ENCODE peak calls at places on chromosomes 6 and 20, in four cellular contexts. E is GM12878, K is WTC11, W is K562. A is an unnamed sample.

GRCh38 chr6:152267967-152268845 is 369.0 kb downstream of the SYNE1 start:
- DNase-seq in E (no peak), K (no peak), W (peak; percentile 11), A (peak; percentile 45)

GRCh38 chr20:25022680-25023079 is 30.1 kb upstream of the APMAP start:
- DNase-seq in E (no peak), K (no peak), W (no peak), A (no peak)

GRCh38 chr6:17706580-17707370 is at the start of gene NUP153:
- DNase-seq in E (peak; percentile 96), K (peak; percentile 100), W (peak; percentile 94), A (peak; percentile 98)

GRCh38 chr20:33332905-33333456 is 50.0 kb downstream of the BPIFB1 start:
- DNase-seq in E (no peak), K (no peak), W (no peak), A (no peak)

GRCh38 chr6:88072462-88072861 is 24.8 kb downstream of the SPACA1 start:
- DNase-seq in E (no peak), K (no peak), W (no peak), A (peak; percentile 13)

GRCh38 chr6:108523697-108524096 is 37.0 kb upstream of the FOXO3 start:
- DNase-seq in E (no peak), K (no peak), W (no peak), A (no peak)

GRCh38 chr20:35978041-35978513 is 9.7 kb downstream of the CNBD2 start:
- DNase-seq in E (no peak), K (no peak), W (no peak), A (no peak)

GRCh38 chr20:52179331-52180166 is 12.0 kb downstream of the ZFP64 start:
- DNase-seq in E (peak; percentile 94), K (no peak), W (no peak), A (no peak)

GRCh38 chr6:141490982-141491381 is 641.7 kb upstream of the GJE1 start:
- DNase-seq in E (no peak), K (no peak), W (no peak), A (no peak)

GRCh38 chr6:14046476-14047068 is 71.0 kb upstream of the CD83 start:
- DNase-seq in E (no peak), K (peak; percentile 51), W (peak; percentile 74), A (peak; percentile 30)

GRCh38 chr6:142893088-142893487 is 51.9 kb downstream of the HIVEP2 start:
- DNase-seq in E (no peak), K (no peak), W (no peak), A (no peak)

GRCh38 chr6:170178561-170179477 is 112.1 kb downstream of the DLL1 start:
- DNase-seq in E (no peak), K (no peak), W (no peak), A (no peak)

GRCh38 chr6:150202404-150202803 is 59.6 kb downstream of the PPP1R14C start:
- DNase-seq in E (no peak), K (no peak), W (no peak), A (no peak)
- TF ChIP-seq TCF7 in E (no peak), K (no peak), W (no peak), A (no peak)

GRCh38 chr6:157488058-157488457 is 107.1 kb downstream of the ZDHHC14 start:
- DNase-seq in E (no peak), K (no peak), W (no peak), A (no peak)
- TF ChIP-seq TCF7 in E (no peak), K (no peak), W (no peak), A (no peak)

GRCh38 chr6:25277857-25278256 is 1.3 kb upstream of the CARMIL1 start:
- DNase-seq in E (no peak), K (no peak), W (no peak), A (no peak)

GRCh38 chr6:25278557-25278913 is 639 bp upstream of the CARMIL1 start:
- DNase-seq in E (no peak), K (no peak), W (no peak), A (no peak)

GRCh38 chr6:25279748-25280616 is 808 bp downstream of the CARMIL1 start:
- DNase-seq in E (no peak), K (peak; percentile 78), W (peak; percentile 15), A (peak; percentile 30)

GRCh38 chr6:25280617-25280990 is 1.4 kb downstream of the CARMIL1 start:
- DNase-seq in E (no peak), K (no peak), W (no peak), A (peak; percentile 45)

GRCh38 chr6:25278914-25279747 is at the start of gene CARMIL1:
- DNase-seq in E (no peak), K (peak; percentile 86), W (peak; percentile 92), A (peak; percentile 54)
- TF ChIP-seq TCF7 in E (no peak), K (no peak), W (no peak), A (no peak)

GRCh38 chr6:72525821-72526550 is 95.9 kb upstream of the KCNQ5 start:
- DNase-seq in E (no peak), K (no peak), W (no peak), A (no peak)

GRCh38 chr6:72521684-72522083 is 100.2 kb upstream of the KCNQ5 start:
- DNase-seq in E (no peak), K (no peak), W (no peak), A (no peak)

GRCh38 chr6:72519871-72520270 is 102.0 kb upstream of the KCNQ5 start:
- DNase-seq in E (no peak), K (no peak), W (no peak), A (no peak)

GRCh38 chr6:72524011-72524645 is 97.7 kb upstream of the KCNQ5 start:
- DNase-seq in E (no peak), K (no peak), W (no peak), A (no peak)

GRCh38 chr6:72522735-72523141 is 99.1 kb upstream of the KCNQ5 start:
- DNase-seq in E (no peak), K (peak; percentile 66), W (peak; percentile 14), A (peak; percentile 9)
- TF ChIP-seq TCF7 in E (no peak), K (no peak), W (no peak), A (no peak)

DNA sequence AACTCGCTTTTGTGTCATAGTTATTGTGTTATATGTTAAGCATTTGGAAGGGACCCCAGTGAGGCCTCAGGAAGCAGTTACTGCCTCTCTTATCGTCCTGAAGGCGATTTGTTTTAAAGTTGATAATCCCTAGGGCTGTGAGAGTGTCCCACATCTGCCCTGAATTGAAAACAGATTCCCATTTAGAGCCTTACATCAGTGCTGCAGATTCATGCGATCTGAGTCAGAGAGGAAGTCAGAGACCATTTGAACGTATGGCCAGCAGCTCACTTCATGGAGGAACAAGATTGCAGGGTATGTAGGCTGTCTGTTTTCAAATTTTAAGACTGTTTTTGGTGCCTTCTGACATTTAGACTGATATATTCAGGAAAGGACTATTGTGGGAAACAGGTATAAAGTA is 70.6 kb upstream of the SASH1 start:
- DNase-seq in E (no peak), K (no peak), W (no peak), A (no peak)
- TF ChIP-seq TCF7 in E (no peak), K (no peak), W (no peak), A (no peak)

GRCh38 chr6:165049362-165049761 is 260.0 kb downstream of the C6orf118 start:
- DNase-seq in E (no peak), K (peak; percentile 88), W (peak; percentile 72), A (peak; percentile 32)
- TF ChIP-seq TCF7 in E (no peak), K (no peak), W (no peak), A (no peak)

GRCh38 chr6:91573826-91574416 is 987.0 kb upstream of the MAP3K7 start:
- DNase-seq in E (peak; percentile 3), K (no peak), W (no peak), A (no peak)

GRCh38 chr6:91569071-91569470 is 982.2 kb upstream of the MAP3K7 start:
- DNase-seq in E (no peak), K (no peak), W (no peak), A (no peak)

GRCh38 chr6:91580635-91581034 is 993.8 kb upstream of the MAP3K7 start:
- DNase-seq in E (no peak), K (no peak), W (no peak), A (no peak)

GRCh38 chr6:91572855-91573254 is 986.0 kb upstream of the MAP3K7 start:
- DNase-seq in E (no peak), K (no peak), W (no peak), A (no peak)

GRCh38 chr6:91575032-91575431 is 988.2 kb upstream of the MAP3K7 start:
- DNase-seq in E (peak; percentile 17), K (no peak), W (no peak), A (no peak)
- TF ChIP-seq TCF7 in E (no peak), K (no peak), W (no peak), A (no peak)

GRCh38 chr6:117681321-117681720 is 6.1 kb downstream of the NUS1 start:
- DNase-seq in E (no peak), K (no peak), W (no peak), A (no peak)
- TF ChIP-seq TCF7 in E (no peak), K (no peak), W (no peak), A (no peak)

GRCh38 chr6:138618168-138618567 is 118.9 kb upstream of the NHSL1 start:
- DNase-seq in E (no peak), K (no peak), W (no peak), A (no peak)

GRCh38 chr6:138620630-138621029 is 121.3 kb upstream of the NHSL1 start:
- DNase-seq in E (no peak), K (no peak), W (no peak), A (no peak)

GRCh38 chr6:138622967-138623366 is 123.7 kb upstream of the NHSL1 start:
- DNase-seq in E (no peak), K (no peak), W (no peak), A (no peak)
- TF ChIP-seq TCF7 in E (no peak), K (no peak), W (no peak), A (no peak)